ENCODE peak calls at places on chromosomes 13 and 19, in ten cellular contexts. I is nucleus accumbens, X is HT1080, D is body of pancreas, B is bronchial epithelial cell, U is PC-3, P is tibial nerve, Y is hypothalamus, K is amniotic stem cell, W is cardiac muscle cell. A is an unnamed sample.

GRCh38 chr19:11737964-11738745 is 591 bp downstream of the ZNF823 start:
- DNase-seq in D (peak), B (no peak), X (peak), Y (peak), W (peak), U (peak), K (no peak), I (peak), P (no peak), A (peak)

GRCh38 chr19:45705115-45705514 is 12.6 kb downstream of the QPCTL start:
- DNase-seq in I (no peak), Y (no peak), B (no peak), U (no peak), K (no peak), D (no peak), P (no peak), W (no peak), X (no peak), A (no peak)

GRCh38 chr13:70792121-70792520 is 683.9 kb upstream of the KLHL1 start:
- DNase-seq in P (no peak), B (no peak), U (peak), Y (no peak), X (no peak), W (no peak), K (no peak), D (no peak), I (no peak), A (no peak)

GRCh38 chr19:3245050-3245449 is 20.6 kb downstream of the CELF5 start:
- DNase-seq in Y (no peak), I (no peak), U (no peak), D (no peak), P (no peak), K (no peak), W (no peak), X (no peak), B (no peak), A (no peak)

GRCh38 chr13:30341815-30342570 is 34.6 kb upstream of the KATNAL1 start:
- DNase-seq in K (peak), Y (peak), X (peak), B (peak), U (peak), P (peak), W (peak), D (peak), I (no peak), A (peak)

GRCh38 chr13:41827507-41828213 is 133.2 kb downstream of the VWA8 start:
- DNase-seq in W (no peak), B (peak), K (peak), I (no peak), Y (no peak), P (peak), D (peak), X (peak), U (peak), A (peak)

GRCh38 chr13:32475403-32475802 is 47.5 kb upstream of the N4BP2L1 start:
- DNase-seq in W (no peak), D (no peak), I (no peak), Y (no peak), P (no peak), X (no peak), U (no peak), K (no peak), B (no peak), A (no peak)

GRCh38 chr19:32318884-32319520 is 26.4 kb upstream of the ZNF507 start:
- DNase-seq in I (no peak), Y (no peak), X (no peak), B (no peak), W (peak), U (peak), D (no peak), P (no peak), K (no peak), A (no peak)

GRCh38 chr13:110010433-110011135 is 224.2 kb upstream of the IRS2 start:
- DNase-seq in B (no peak), U (no peak), K (no peak), Y (no peak), X (no peak), P (no peak), W (no peak), I (no peak), D (no peak), A (no peak)

GRCh38 chr19:22052644-22053013 is 345 bp downstream of the ZNF257 start:
- DNase-seq in P (no peak), U (no peak), B (no peak), I (no peak), D (no peak), Y (no peak), X (no peak), W (no peak), K (no peak), A (no peak)

GRCh38 chr13:32264407-32264806 is 50.8 kb downstream of the ZAR1L start:
- DNase-seq in Y (no peak), X (peak), U (peak), D (peak), I (no peak), W (no peak), K (no peak), P (peak), B (peak), A (peak)

GRCh38 chr13:39712626-39713025 is 57.2 kb downstream of the COG6 start:
- DNase-seq in B (peak), I (no peak), D (no peak), W (no peak), U (no peak), Y (no peak), K (no peak), X (no peak), P (no peak), A (no peak)

GRCh38 chr13:33927315-33927714 is 109.4 kb downstream of the RFC3 start:
- DNase-seq in K (no peak), X (peak), Y (no peak), D (no peak), I (no peak), U (peak), P (no peak), B (peak), W (no peak), A (no peak)

GRCh38 chr13:79645569-79645968 is 164.6 kb downstream of the NDFIP2 start:
- DNase-seq in D (no peak), B (no peak), I (no peak), Y (no peak), X (no peak), P (no peak), U (no peak), W (no peak), K (no peak), A (no peak)

GRCh38 chr19:728011-728410 is 19.3 kb downstream of the PALM start:
- DNase-seq in X (no peak), K (no peak), Y (no peak), I (no peak), W (no peak), U (no peak), D (no peak), B (no peak), P (no peak), A (peak)

GRCh38 chr19:1780272-1780957 is 27.1 kb downstream of the ONECUT3 start:
- DNase-seq in Y (no peak), W (no peak), U (peak), X (peak), I (no peak), K (no peak), P (no peak), B (no peak), D (no peak), A (no peak)

GRCh38 chr13:100986571-100986970 is 312.0 kb upstream of the TMTC4 start:
- DNase-seq in B (no peak), K (no peak), D (no peak), X (no peak), P (no peak), Y (no peak), W (no peak), I (no peak), U (no peak), A (no peak)

GRCh38 chr19:4057913-4058695 is 8.6 kb downstream of the ZBTB7A start:
- DNase-seq in K (no peak), P (peak), U (peak), I (peak), X (peak), Y (no peak), D (peak), W (no peak), B (peak), A (peak)

GRCh38 chr13:37868691-37869505 is 674 bp downstream of the TRPC4 start:
- DNase-seq in U (no peak), K (no peak), I (peak), B (no peak), D (no peak), W (peak), X (no peak), Y (no peak), P (no peak), A (no peak)

GRCh38 chr19:13505761-13506549 is at the start of gene CACNA1A:
- DNase-seq in K (no peak), B (no peak), P (no peak), U (no peak), Y (peak), W (peak), X (no peak), D (no peak), I (no peak), A (no peak)

GRCh38 chr13:54445865-54446264 is 1417.3 kb downstream of the OLFM4 start:
- DNase-seq in D (no peak), Y (no peak), X (no peak), K (no peak), W (no peak), I (no peak), U (no peak), B (no peak), P (no peak), A (no peak)

GRCh38 chr19:38538793-38539528 is 78.8 kb downstream of the MAP4K1 start:
- DNase-seq in B (peak), W (no peak), D (no peak), I (no peak), P (no peak), Y (no peak), X (no peak), U (no peak), K (no peak), A (no peak)

GRCh38 chr13:74201530-74201929 is 67.3 kb upstream of the KLF12 start:
- DNase-seq in U (no peak), D (no peak), Y (no peak), B (no peak), W (no peak), X (no peak), K (no peak), P (no peak), I (no peak), A (no peak)

GRCh38 chr19:3785464-3785937 is 680 bp downstream of the MATK start:
- DNase-seq in X (no peak), K (no peak), D (no peak), Y (no peak), B (no peak), I (peak), U (no peak), P (no peak), W (no peak), A (no peak)

GRCh38 chr19:48565090-48565489 is 13.1 kb downstream of the SULT2B1 start:
- DNase-seq in K (peak), X (peak), W (no peak), D (no peak), B (no peak), I (no peak), Y (no peak), P (no peak), U (peak), A (no peak)

GRCh38 chr19:40702337-40703012 is 12.0 kb upstream of the NUMBL start:
- DNase-seq in K (no peak), I (peak), B (peak), Y (no peak), U (peak), D (peak), P (no peak), W (peak), X (peak), A (no peak)

GRCh38 chr19:47658431-47659383 is 49.8 kb downstream of the BICRA start:
- DNase-seq in W (no peak), X (no peak), P (no peak), D (no peak), I (no peak), B (no peak), Y (no peak), U (no peak), K (no peak), A (no peak)

GRCh38 chr19:378706-379105 is 30.2 kb downstream of the C2CD4C start:
- DNase-seq in P (no peak), K (no peak), D (no peak), B (no peak), I (no peak), W (no peak), Y (no peak), X (no peak), U (no peak), A (no peak)

GRCh38 chr19:15717781-15718180 is 10.0 kb upstream of the OR10H2 start:
- DNase-seq in P (no peak), K (no peak), W (no peak), Y (no peak), B (no peak), I (no peak), U (no peak), X (no peak), D (no peak), A (no peak)

GRCh38 chr13:29924482-29924884 is 74.1 kb upstream of the UBL3 start:
- DNase-seq in I (no peak), W (no peak), U (peak), K (no peak), B (peak), D (peak), X (peak), Y (no peak), P (no peak), A (no peak)

GRCh38 chr19:57002765-57003164 is 117.0 kb upstream of the USP29 start:
- DNase-seq in B (no peak), Y (no peak), X (no peak), W (no peak), D (no peak), P (no peak), U (no peak), I (no peak), K (no peak), A (no peak)

GRCh38 chr13:46170687-46171086 is 11.3 kb downstream of the LCP1 start:
- DNase-seq in P (no peak), Y (no peak), I (no peak), K (no peak), B (no peak), X (peak), D (no peak), W (peak), U (no peak), A (no peak)

GRCh38 chr19:29598496-29598895 is 7.6 kb upstream of the POP4 start:
- DNase-seq in D (no peak), I (no peak), B (no peak), U (no peak), K (no peak), Y (no peak), X (no peak), W (no peak), P (no peak), A (no peak)

GRCh38 chr19:29845576-29846176 is 33.9 kb downstream of the CCNE1 start:
- DNase-seq in K (peak), P (no peak), B (peak), Y (no peak), I (peak), X (peak), D (peak), W (peak), U (no peak), A (no peak)

A was measured in right atrium auricular region.